ENCODE peak calls at places on chromosomes 6 and 20, in six cellular contexts. R, M, E, B, L and O are unnamed samples. For H3K4me1, the result is how much of the 10 kb centered on the place peaks cover.

GRCh38 chr6:52009736-52010135 is 77.7 kb downstream of the PKHD1 start:
- DNase-seq in R (no peak), M (no peak), E (no peak), B (no peak), L (no peak), O (no peak)

GRCh38 chr6:102631921-102632320 is 1238.4 kb downstream of the GRIK2 start:
- DNase-seq in R (no peak), M (no peak), E (no peak), B (no peak), L (no peak), O (no peak)

GRCh38 chr6:87706187-87706966 is 4.3 kb upstream of the AKIRIN2 start:
- DNase-seq in R (no peak), M (no peak), E (peak), B (peak), L (no peak), O (no peak)

GRCh38 chr6:55778704-55779103 is 96.7 kb downstream of the BMP5 start:
- DNase-seq in R (no peak), M (no peak), E (no peak), B (no peak), L (no peak), O (no peak)

GRCh38 chr6:89977808-89978748 is 83.8 kb downstream of the GJA10 start:
- DNase-seq in R (no peak), M (no peak), E (peak), B (no peak), L (peak), O (no peak)

GRCh38 chr6:146878564-146879343 is 280.0 kb downstream of the ADGB start:
- DNase-seq in R (no peak), M (no peak), E (no peak), B (no peak), L (no peak), O (no peak)

GRCh38 chr6:4928426-4928825 is 75.4 kb downstream of the RPP40 start:
- DNase-seq in R (no peak), M (no peak), E (peak), B (peak), L (peak), O (no peak)

GRCh38 chr6:132684267-132684666 is 25.3 kb upstream of the TAAR1 start:
- DNase-seq in R (no peak), M (no peak), E (peak), B (peak), L (peak), O (no peak)

GRCh38 chr20:45100563-45101245 is at the start of gene KCNS1:
- DNase-seq in R (peak), M (no peak), E (no peak), B (no peak), L (peak), O (peak)

GRCh38 chr6:79250107-79250514 is 15.6 kb upstream of the HMGN3 start:
- DNase-seq in R (no peak), M (no peak), E (no peak), B (no peak), L (no peak), O (no peak)

GRCh38 chr6:113495521-113495920 is 361.6 kb upstream of the MARCKS start:
- DNase-seq in R (no peak), M (no peak), E (peak), B (peak), L (peak), O (no peak)

GRCh38 chr6:68774843-68775242 is 139.8 kb downstream of the ADGRB3 start:
- DNase-seq in R (no peak), M (no peak), E (no peak), B (no peak), L (no peak), O (no peak)

GRCh38 chr20:35145141-35145564 is 2.0 kb downstream of the EDEM2 start:
- DNase-seq in R (no peak), M (no peak), E (peak), B (peak), L (peak), O (no peak)

GRCh38 chr20:64254571-64255360 is 782 bp upstream of the PCMTD2 start:
- DNase-seq in R (no peak), M (no peak), E (no peak), B (no peak), L (peak), O (no peak)

GRCh38 chr20:32433311-32434021 is 75.3 kb downstream of the ASXL1 start:
- DNase-seq in R (no peak), M (no peak), E (no peak), B (no peak), L (no peak), O (no peak)

GRCh38 chr6:83609248-83609647 is 96.9 kb downstream of the PRSS35 start:
- DNase-seq in R (no peak), M (no peak), E (no peak), B (no peak), L (no peak), O (no peak)

GRCh38 chr6:96990462-96990861 is 65.9 kb downstream of the KLHL32 start:
- DNase-seq in R (no peak), M (no peak), E (no peak), B (no peak), L (no peak), O (peak)

GRCh38 chr6:144581807-144582537 is 296.8 kb downstream of the UTRN start:
- DNase-seq in R (no peak), M (peak), E (peak), B (no peak), L (peak), O (peak)

GRCh38 chr6:158002951-158003853 is 21.5 kb downstream of the SYNJ2 start:
- DNase-seq in R (no peak), M (no peak), E (peak), B (peak), L (peak), O (no peak)

GRCh38 chr6:121826156-121826810 is 390.8 kb downstream of the GJA1 start:
- DNase-seq in R (no peak), M (no peak), E (peak), B (peak), L (peak), O (no peak)

GRCh38 chr6:107459283-107460073 is at the start of gene PDSS2:
- DNase-seq in R (peak), M (peak), E (peak), B (peak), L (peak), O (peak)

GRCh38 chr6:26196846-26197683 is 109.8 kb downstream of the HFE start:
- DNase-seq in R (peak), M (peak), E (peak), B (peak), L (peak), O (peak)

GRCh38 chr20:51562027-51562333 is 19.5 kb upstream of the NFATC2 start:
- DNase-seq in R (no peak), M (no peak), E (peak), B (no peak), L (no peak), O (no peak)

GRCh38 chr20:58889334-58890072 is 37.0 kb downstream of the GNAS start:
- DNase-seq in R (no peak), M (no peak), E (no peak), B (no peak), L (no peak), O (no peak)

GRCh38 chr6:83536034-83536646 is 23.8 kb downstream of the PRSS35 start:
- DNase-seq in R (peak), M (peak), E (peak), B (peak), L (peak), O (peak)

GRCh38 chr6:102950967-102951366 is 1557.5 kb downstream of the GRIK2 start:
- DNase-seq in R (no peak), M (no peak), E (no peak), B (no peak), L (no peak), O (no peak)

GRCh38 chr20:17334866-17335412 is 108.1 kb downstream of the PCSK2 start:
- DNase-seq in R (no peak), M (no peak), E (no peak), B (no peak), L (no peak), O (no peak)

GRCh38 chr20:2834401-2834800 is 6.1 kb downstream of the PCED1A start:
- DNase-seq in R (no peak), M (no peak), E (no peak), B (no peak), L (no peak), O (no peak)

GRCh38 chr20:36975085-36975829 is 23.7 kb upstream of the SAMHD1 start:
- DNase-seq in R (no peak), M (no peak), E (no peak), B (no peak), L (no peak), O (no peak)

GRCh38 chr6:106546322-106547052 is 82.8 kb downstream of the RTN4IP1 start:
- DNase-seq in R (no peak), M (no peak), E (peak), B (no peak), L (peak), O (no peak)

GRCh38 chr6:33761922-33762629 is 15.4 kb upstream of the IP6K3 start:
- DNase-seq in R (peak), M (no peak), E (peak), B (no peak), L (peak), O (peak)

GRCh38 chr6:4603291-4603690 is 172.9 kb upstream of the CDYL start:
- DNase-seq in R (no peak), M (no peak), E (peak), B (peak), L (peak), O (no peak)

GRCh38 chr6:135853227-135853626 is 1.7 kb downstream of the PDE7B start:
- DNase-seq in R (no peak), M (no peak), E (peak), B (no peak), L (no peak), O (no peak)

GRCh38 chr6:127119361-127120108 is 1.1 kb downstream of the RSPO3 start:
- DNase-seq in R (peak), M (peak), E (no peak), B (no peak), L (peak), O (peak)

GRCh38 chr6:128397996-128398395 is 122.4 kb downstream of the PTPRK start:
- DNase-seq in R (no peak), M (no peak), E (no peak), B (peak), L (no peak), O (no peak)

GRCh38 chr6:46451343-46451742 is 39.9 kb downstream of the RCAN2 start:
- DNase-seq in R (no peak), M (no peak), E (peak), B (no peak), L (peak), O (no peak)

GRCh38 chr20:50515471-50516106 is 5.4 kb downstream of the PTPN1 start:
- DNase-seq in R (no peak), M (no peak), E (no peak), B (no peak), L (no peak), O (no peak)
- H3K4me1 ChIP-seq in R (under half), M (under half), E (under half), B (under half), L (under half), O (under half)

GRCh38 chr6:38452816-38453215 is 186.9 kb downstream of the BTBD9 start:
- DNase-seq in R (no peak), M (no peak), E (no peak), B (no peak), L (no peak), O (no peak)
- H3K4ac ChIP-seq in R (no peak), M (no peak), E (no peak), B (no peak), L (no peak), O (no peak)

DNA sequence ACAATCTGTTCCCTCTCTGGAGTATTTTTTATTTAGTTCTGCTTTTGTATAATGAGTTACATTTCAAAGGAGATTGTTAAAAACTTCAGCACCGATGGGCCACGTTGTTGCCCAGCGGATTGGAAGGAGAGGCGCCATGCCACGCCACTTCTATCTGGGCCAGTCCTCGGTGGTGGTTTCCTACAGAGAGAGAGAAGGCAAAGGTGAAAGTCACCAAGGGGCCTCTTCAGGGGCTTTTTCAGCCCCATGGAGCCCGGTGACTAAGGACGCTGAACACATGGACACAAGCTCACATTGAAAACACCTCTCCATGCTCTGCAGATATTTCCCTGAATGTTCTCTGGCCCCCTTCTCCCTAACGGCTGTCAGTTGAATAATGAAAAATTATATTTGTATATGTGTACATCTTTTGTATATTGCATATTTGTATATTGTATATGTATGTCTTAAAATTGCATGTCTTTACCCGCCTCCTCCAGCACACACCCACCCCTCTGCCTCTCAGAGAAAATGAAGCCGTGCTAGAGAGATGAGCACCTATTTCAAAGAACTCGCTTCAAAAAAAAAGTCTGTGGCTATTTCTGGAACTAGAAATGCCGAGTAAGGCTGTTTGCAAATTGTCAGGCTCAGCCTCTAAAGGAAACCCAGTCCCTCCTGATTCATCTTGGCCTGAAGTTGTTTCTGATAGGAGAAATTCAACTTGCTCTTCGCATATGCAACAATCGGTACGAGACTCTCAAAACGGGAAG is 91.9 kb upstream of the CDH4 start:
- DNase-seq in R (no peak), M (no peak), E (no peak), B (no peak), L (no peak), O (no peak)
- H3K14ac ChIP-seq in R (no peak), M (no peak), E (no peak), B (no peak), L (no peak), O (no peak)

GRCh38 chr6:42368156-42368555 is 83.6 kb downstream of the TRERF1 start:
- DNase-seq in R (no peak), M (no peak), E (no peak), B (no peak), L (no peak), O (no peak)
- H3K4me1 ChIP-seq in R (under half), M (under half), E (under half), B (under half), L (under half), O (under half)

GRCh38 chr6:37171141-37171969 is 1.4 kb downstream of the PIM1 start:
- DNase-seq in R (peak), M (peak), E (peak), B (peak), L (peak), O (peak)
- H3K4ac ChIP-seq in R (no peak), M (no peak), E (peak), B (peak), L (peak), O (no peak)

DNA sequence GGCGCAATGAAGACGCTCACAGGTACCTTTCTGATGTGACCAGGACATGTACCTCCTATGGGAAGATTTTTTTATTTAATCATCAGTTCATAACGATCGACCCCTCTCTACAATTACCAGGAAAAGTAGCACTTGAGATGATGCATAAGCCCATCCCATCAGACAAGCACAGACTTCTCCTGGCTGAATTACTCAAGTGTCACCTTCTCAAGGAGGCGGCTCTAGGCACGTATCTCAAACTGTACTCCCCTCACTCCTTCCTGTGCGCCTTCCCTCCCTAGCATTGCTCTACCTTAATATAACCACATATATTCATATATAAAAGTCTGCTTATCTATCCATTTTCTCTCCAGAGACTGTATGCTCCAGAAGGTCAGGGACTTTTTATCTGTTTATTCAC is 71.6 kb downstream of the CNKSR3 start:
- DNase-seq in R (no peak), M (no peak), E (no peak), B (no peak), L (no peak), O (no peak)
- H3K14ac ChIP-seq in R (no peak), M (no peak), E (no peak), B (no peak), L (no peak), O (no peak)

GRCh38 chr20:57577679-57578475 is 17.0 kb downstream of the PCK1 start:
- DNase-seq in R (no peak), M (no peak), E (no peak), B (no peak), L (no peak), O (no peak)

GRCh38 chr20:57579898-57580447 is 19.1 kb downstream of the PCK1 start:
- DNase-seq in R (no peak), M (no peak), E (no peak), B (peak), L (no peak), O (no peak)

GRCh38 chr20:57576942-57577550 is 16.1 kb downstream of the PCK1 start:
- DNase-seq in R (no peak), M (no peak), E (no peak), B (no peak), L (no peak), O (no peak)

GRCh38 chr20:57579331-57579897 is 18.5 kb downstream of the PCK1 start:
- DNase-seq in R (no peak), M (no peak), E (no peak), B (no peak), L (no peak), O (no peak)

DNA sequence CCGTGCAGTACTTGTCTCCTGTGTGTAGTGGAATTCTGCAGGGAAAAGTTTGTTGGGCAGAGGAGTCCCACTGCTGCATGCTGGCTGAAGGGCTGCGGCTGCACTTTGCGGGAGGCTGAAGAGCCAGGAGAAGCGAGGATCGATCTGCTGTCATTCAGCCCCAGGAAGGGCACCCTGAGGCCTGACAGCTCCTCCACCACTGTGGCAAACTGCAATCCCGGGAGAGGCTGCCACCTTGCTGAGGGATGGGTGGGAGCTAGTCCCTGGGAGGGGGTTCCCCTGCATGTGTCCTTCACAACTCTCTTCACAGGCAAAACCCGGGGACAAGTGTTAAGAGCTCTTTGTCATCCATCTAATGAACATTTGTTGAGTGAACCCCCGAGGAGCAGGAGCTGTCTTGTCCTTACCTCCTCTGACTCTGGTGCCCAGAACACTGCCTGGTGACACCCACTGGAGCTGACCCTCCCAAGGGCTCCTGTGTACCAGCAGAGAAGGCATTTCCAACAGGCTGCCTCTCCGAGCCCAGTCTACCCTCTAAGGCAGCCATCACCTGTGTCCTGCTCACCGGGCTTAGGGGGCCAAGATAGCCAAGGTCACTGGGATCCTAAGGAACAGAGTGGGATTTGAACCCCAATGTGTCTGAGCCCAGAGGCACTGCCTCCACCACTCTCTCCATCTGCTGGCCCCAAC is 17.7 kb downstream of the PCK1 start:
- DNase-seq in R (no peak), M (no peak), E (no peak), B (no peak), L (no peak), O (no peak)
- H3K4me1 ChIP-seq in R (under half), M (under half), E (under half), B (under half), L (under half), O (under half)

GRCh38 chr6:28333599-28334018 is 2.3 kb downstream of the ZSCAN31 start:
- DNase-seq in R (no peak), M (no peak), E (no peak), B (no peak), L (no peak), O (no peak)

GRCh38 chr6:28336284-28337024 is 506 bp upstream of the ZSCAN31 start:
- DNase-seq in R (no peak), M (no peak), E (peak), B (no peak), L (peak), O (no peak)

GRCh38 chr6:28335564-28336283 is at the start of gene ZSCAN31:
- DNase-seq in R (peak), M (peak), E (peak), B (peak), L (peak), O (peak)

GRCh38 chr6:28334272-28335039 is 1.5 kb downstream of the ZSCAN31 start:
- DNase-seq in R (no peak), M (no peak), E (no peak), B (no peak), L (no peak), O (no peak)

GRCh38 chr6:28335040-28335563 is 846 bp downstream of the ZSCAN31 start:
- DNase-seq in R (no peak), M (no peak), E (no peak), B (no peak), L (no peak), O (peak)
- H3K4ac ChIP-seq in R (peak), M (no peak), E (peak), B (peak), L (peak), O (peak)